ENCODE peak calls at places on chromosomes 13 and 19, in nine cellular contexts. X is MM.1S, N is GM23338, Z is PC-3, W is GM23248, L is HCT116, A is PC-9, M is hepatocyte, J is SK-N-SH. V is an unnamed sample. For H3K9me2, the result is how much of the 10 kb centered on the place peaks cover.

GRCh38 chr13:41637578-41637977 is 180.2 kb downstream of the RGCC start:
- DNase-seq in X (no peak), N (no peak), Z (no peak), W (no peak), L (no peak), A (no peak), M (no peak), J (no peak), V (no peak)

GRCh38 chr13:24071423-24072075 is 89.0 kb upstream of the SPATA13 start:
- DNase-seq in X (no peak), N (no peak), Z (peak), W (peak), L (no peak), A (no peak), M (no peak), J (no peak), V (no peak)

GRCh38 chr19:45451181-45451849 is 16.5 kb upstream of the FOSB start:
- DNase-seq in X (peak), N (peak), Z (peak), W (peak), L (no peak), A (peak), M (peak), J (no peak), V (peak)

GRCh38 chr19:41265376-41266153 is 1.4 kb downstream of the HNRNPUL1 start:
- DNase-seq in X (peak), N (peak), Z (peak), W (peak), L (no peak), A (no peak), M (peak), J (peak), V (peak)

GRCh38 chr13:48904668-48905290 is 70.9 kb upstream of the FNDC3A start:
- DNase-seq in X (no peak), N (no peak), Z (no peak), W (no peak), L (no peak), A (no peak), M (no peak), J (no peak), V (no peak)

GRCh38 chr13:23552661-23553060 is 17.6 kb upstream of the TNFRSF19 start:
- DNase-seq in X (no peak), N (no peak), Z (no peak), W (no peak), L (no peak), A (no peak), M (no peak), J (no peak), V (no peak)

GRCh38 chr19:38543807-38544568 is 73.8 kb downstream of the MAP4K1 start:
- DNase-seq in X (peak), N (peak), Z (peak), W (peak), L (peak), A (peak), M (peak), J (peak), V (peak)

GRCh38 chr19:46376241-46377153 is 29.6 kb downstream of the PPP5C start:
- DNase-seq in X (no peak), N (no peak), Z (no peak), W (no peak), L (no peak), A (no peak), M (no peak), J (no peak), V (no peak)

GRCh38 chr19:54415208-54415900 is at the start of gene TTYH1:
- DNase-seq in X (no peak), N (peak), Z (no peak), W (no peak), L (no peak), A (no peak), M (no peak), J (peak), V (no peak)

GRCh38 chr19:15404097-15404779 is 14.6 kb downstream of the AKAP8L start:
- DNase-seq in X (no peak), N (no peak), Z (no peak), W (no peak), L (no peak), A (no peak), M (no peak), J (no peak), V (no peak)

GRCh38 chr19:17654993-17655392 is 33.2 kb downstream of the UNC13A start:
- DNase-seq in X (no peak), N (peak), Z (peak), W (no peak), L (peak), A (peak), M (no peak), J (peak), V (peak)
- H3K4me2 ChIP-seq in X (no peak), N (no peak), Z (no peak), W (no peak), L (peak), A (no peak), M (no peak), J (no peak), V (no peak)

GRCh38 chr19:19750131-19750841 is 17.4 kb upstream of the ZNF14 start:
- DNase-seq in X (no peak), N (no peak), Z (no peak), W (no peak), L (no peak), A (no peak), M (no peak), J (no peak), V (no peak)
- H3K27ac ChIP-seq in X (no peak), N (no peak), Z (no peak), W (no peak), L (no peak), A (no peak), M (no peak), J (no peak), V (no peak)

DNA sequence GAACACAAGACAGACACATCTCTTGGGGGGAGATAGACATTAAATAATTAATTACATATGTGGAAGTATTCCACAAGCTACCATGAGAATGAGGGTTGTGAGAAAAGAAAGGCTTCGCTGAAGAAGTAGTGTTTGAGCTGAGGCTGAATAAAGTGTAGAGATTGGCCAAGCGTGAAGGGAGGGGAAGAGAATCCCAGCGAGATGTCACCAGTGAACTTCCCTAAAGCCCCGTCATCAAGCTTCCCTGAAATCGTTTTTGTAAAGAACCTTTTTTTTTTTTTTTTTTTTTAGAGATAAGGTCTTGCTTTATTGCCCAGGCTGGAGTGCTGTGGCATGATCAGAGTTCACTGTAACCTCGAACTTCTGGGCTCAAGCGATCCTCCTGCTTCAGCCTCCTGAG is 235.2 kb downstream of the KCNRG start:
- DNase-seq in X (no peak), N (no peak), Z (no peak), W (no peak), L (no peak), A (no peak), M (no peak), J (no peak), V (no peak)
- H3K9me2 ChIP-seq in X (under half), N (under half), Z (under half), W (under half), L (under half), A (under half), M (under half), J (under half), V (under half)

GRCh38 chr19:2816641-2817040 is 3.0 kb upstream of the ZNF554 start:
- DNase-seq in X (no peak), N (no peak), Z (no peak), W (no peak), L (no peak), A (no peak), M (no peak), J (no peak), V (no peak)

GRCh38 chr19:2813235-2814160 is 6.2 kb upstream of the ZNF554 start:
- DNase-seq in X (no peak), N (no peak), Z (no peak), W (no peak), L (no peak), A (no peak), M (no peak), J (peak), V (no peak)

GRCh38 chr19:2815923-2816322 is 3.7 kb upstream of the ZNF554 start:
- DNase-seq in X (no peak), N (no peak), Z (no peak), W (no peak), L (no peak), A (no peak), M (no peak), J (peak), V (no peak)

GRCh38 chr19:2814426-2814825 is 5.2 kb upstream of the ZNF554 start:
- DNase-seq in X (no peak), N (no peak), Z (no peak), W (no peak), L (no peak), A (no peak), M (no peak), J (peak), V (no peak)

DNA sequence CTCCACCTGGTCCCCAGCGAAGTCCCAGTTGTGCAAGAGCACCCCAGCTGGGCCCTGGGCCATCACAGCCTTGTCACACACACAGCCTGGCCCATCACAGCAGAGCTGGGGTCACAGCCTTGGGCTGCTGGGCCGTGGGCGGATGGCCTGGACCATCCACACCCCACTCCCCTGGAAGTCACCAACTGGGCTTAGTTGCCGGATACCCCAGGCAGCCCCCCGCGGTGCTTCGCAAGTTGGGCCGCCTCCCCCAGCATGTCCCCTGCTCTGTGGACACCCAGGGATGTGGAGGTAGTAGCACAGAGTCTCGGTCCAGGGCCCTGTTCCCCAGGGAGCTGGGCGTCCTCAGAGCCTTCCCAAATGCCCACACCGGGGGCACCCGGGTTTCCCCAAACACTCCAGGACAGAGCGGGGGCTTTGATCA is 4.5 kb upstream of the ZNF554 start:
- DNase-seq in X (no peak), N (no peak), Z (no peak), W (no peak), L (no peak), A (no peak), M (no peak), J (peak), V (no peak)
- H3K4me2 ChIP-seq in X (no peak), N (no peak), Z (no peak), W (no peak), L (no peak), A (no peak), M (no peak), J (no peak), V (no peak)

DNA sequence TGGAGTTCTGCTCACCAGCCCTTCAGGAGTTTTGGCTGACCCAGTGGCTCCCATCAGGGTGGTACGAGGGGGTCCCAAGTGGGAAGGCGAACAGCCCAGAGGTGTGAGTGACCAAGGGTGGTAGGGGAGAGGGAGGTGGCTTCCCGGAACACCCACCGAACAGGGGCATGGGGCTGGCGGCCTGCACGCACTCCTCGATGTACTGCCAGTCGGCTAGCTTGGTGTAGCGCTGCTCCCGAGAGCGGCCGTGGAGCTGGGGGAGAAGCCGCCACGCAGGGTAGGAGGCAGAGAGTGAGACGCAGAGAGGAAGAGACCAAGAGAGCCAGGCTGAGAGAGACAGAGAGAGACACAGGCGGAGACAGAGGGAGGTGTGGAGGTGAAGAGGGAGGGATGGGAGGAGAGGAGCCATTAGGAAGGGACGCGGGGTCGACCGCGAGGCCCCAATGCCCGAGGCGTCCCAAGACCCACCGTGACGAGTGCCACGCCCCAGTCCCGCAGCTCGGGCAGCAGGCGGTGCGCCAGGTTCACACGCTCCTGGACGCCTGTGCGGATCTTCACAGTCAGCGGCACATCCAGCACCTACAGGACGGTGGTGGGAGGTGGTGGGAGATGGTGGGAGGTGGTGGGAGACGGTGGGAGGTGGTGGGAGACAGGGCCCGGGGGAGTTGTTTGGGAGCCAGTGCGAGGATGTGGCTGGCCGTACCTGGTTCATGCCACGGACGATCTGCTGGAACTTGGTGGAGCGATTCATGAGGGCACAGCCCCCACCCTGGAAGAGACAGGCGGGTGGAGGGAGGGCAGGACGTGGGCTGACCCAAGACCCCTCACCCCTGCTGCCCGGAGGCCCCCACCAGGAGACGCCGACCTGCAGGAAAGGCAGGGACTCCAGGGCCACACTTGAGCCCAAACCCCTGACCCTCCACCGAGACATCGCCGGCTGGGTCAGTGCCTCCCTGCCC is 2.3 kb upstream of the PRR22 start:
- DNase-seq in X (no peak), N (no peak), Z (no peak), W (no peak), L (no peak), A (no peak), M (no peak), J (no peak), V (no peak)
- H3K27ac ChIP-seq in X (no peak), N (no peak), Z (no peak), W (no peak), L (no peak), A (no peak), M (no peak), J (no peak), V (no peak)

DNA sequence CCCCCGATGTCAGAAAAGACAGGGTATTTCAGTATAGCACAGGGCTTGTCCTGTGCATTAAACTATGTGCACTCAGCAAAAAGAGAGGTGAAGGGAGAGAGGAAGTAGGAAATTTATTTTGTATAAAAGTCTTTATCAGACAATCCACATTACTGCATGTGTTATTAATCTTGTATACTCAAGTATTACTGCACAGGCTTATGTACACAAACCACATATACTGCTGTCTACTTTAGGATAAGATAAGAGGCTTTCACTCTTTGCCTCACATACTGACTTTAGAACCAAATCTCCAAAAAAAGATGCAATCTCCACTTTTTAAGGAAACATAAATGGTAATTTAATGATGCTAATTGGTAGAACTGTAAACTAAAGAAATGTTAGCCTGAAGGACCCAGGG is 500.9 kb downstream of the FOXO1 start:
- DNase-seq in X (no peak), N (no peak), Z (no peak), W (no peak), L (no peak), A (no peak), M (no peak), J (no peak), V (no peak)
- H3K9me2 ChIP-seq in X (under half), N (under half), Z (under half), W (under half), L (under half), A (under half), M (under half), J (under half), V (under half)

DNA sequence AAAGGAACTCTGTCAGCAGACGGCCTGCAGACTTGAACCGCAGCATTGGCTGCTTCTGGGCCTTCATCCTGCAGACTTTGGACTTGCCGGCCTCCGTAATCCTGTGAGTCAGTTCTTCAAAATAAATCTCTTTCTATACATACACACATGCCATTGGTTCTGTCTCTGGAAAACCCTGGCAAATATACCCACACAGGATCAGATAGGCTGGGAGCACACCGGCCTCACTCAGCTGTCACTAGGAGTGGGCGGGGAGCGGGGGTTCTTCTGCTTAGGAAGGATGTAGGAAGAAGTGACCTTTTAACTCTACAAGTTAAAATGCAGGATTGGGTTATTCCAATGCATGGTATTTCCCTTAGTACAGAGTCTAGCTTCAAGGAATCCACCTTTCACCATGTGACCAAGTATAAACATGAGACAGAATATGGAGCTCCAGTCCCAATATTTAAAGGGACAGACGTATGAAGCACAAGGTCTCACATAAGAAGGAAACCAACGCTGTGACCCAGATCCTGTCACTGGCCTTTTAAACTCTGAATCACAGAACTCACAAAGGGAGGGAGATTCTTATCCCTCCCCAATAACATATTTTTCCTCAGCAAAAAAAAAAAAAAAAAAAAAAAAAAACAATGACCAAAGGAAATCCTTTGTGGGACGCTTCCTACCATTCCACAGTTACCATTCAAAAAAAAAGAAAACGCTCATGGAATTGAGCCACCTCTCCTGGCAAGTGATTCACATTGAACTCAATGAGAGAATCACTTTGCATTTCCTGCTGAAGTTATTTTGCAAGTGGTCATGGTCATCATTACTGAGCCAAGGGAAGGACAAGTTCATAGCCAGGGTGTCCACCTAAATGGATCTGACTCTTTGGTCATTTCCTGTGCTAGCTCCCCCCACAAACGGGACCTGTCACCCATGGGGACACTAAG is 352.9 kb downstream of the FOXO1 start:
- DNase-seq in X (no peak), N (no peak), Z (no peak), W (peak), L (no peak), A (no peak), M (peak), J (no peak), V (no peak)
- H3K4me2 ChIP-seq in X (no peak), N (no peak), Z (no peak), W (no peak), L (no peak), A (no peak), M (no peak), J (no peak), V (no peak)

V was measured in OCI-LY7.